ENCODE peak calls at places on chromosomes 5 and 9, in eight cellular contexts. F, Q, R, L, X, E, A and W are unnamed samples.

GRCh38 chr5:104247260-104247659 is 684.7 kb upstream of the NUDT12 start:
- DNase-seq in F (no peak), Q (peak; percentile 92), R (peak; percentile 6), L (no peak), X (no peak), E (no peak), A (no peak), W (no peak)

GRCh38 chr5:139473105-139473504 is 2.3 kb downstream of the SMIM33 start:
- DNase-seq in F (no peak), Q (no peak), R (no peak), L (no peak), X (peak; percentile 63), E (no peak), A (no peak), W (no peak)

GRCh38 chr9:10339152-10339551 is 273.6 kb downstream of the PTPRD start:
- DNase-seq in F (no peak), Q (no peak), R (no peak), L (no peak), X (no peak), E (no peak), A (no peak), W (no peak)

GRCh38 chr9:99556998-99557397 is 264.7 kb upstream of the NR4A3 start:
- DNase-seq in F (no peak), Q (no peak), R (no peak), L (no peak), X (no peak), E (no peak), A (no peak), W (no peak)

GRCh38 chr9:127574089-127574921 is 37.8 kb upstream of the STXBP1 start:
- DNase-seq in F (no peak), Q (no peak), R (peak; percentile 79), L (peak; percentile 99), X (peak; percentile 42), E (no peak), A (no peak), W (peak; percentile 27)

GRCh38 chr5:149611327-149611726 is 30.0 kb downstream of the ARHGEF37 start:
- DNase-seq in F (peak; percentile 47), Q (peak; percentile 7), R (no peak), L (no peak), X (no peak), E (no peak), A (peak; percentile 26), W (no peak)

GRCh38 chr5:122702524-122702875 is 72.4 kb upstream of the SNX2 start:
- DNase-seq in F (no peak), Q (no peak), R (no peak), L (no peak), X (no peak), E (no peak), A (no peak), W (no peak)

GRCh38 chr5:180169246-180170110 is 39.5 kb downstream of the RASGEF1C start:
- DNase-seq in F (no peak), Q (no peak), R (no peak), L (no peak), X (no peak), E (no peak), A (no peak), W (peak; percentile 54)

GRCh38 chr9:85610074-85610855 is 131.5 kb downstream of the AGTPBP1 start:
- DNase-seq in F (peak; percentile 69), Q (peak; percentile 80), R (peak; percentile 31), L (peak; percentile 78), X (peak; percentile 85), E (peak; percentile 35), A (peak; percentile 68), W (peak; percentile 64)

GRCh38 chr5:157961828-157962390 is 103.0 kb upstream of the CLINT1 start:
- DNase-seq in F (no peak), Q (no peak), R (no peak), L (peak; percentile 59), X (peak; percentile 19), E (no peak), A (no peak), W (no peak)

GRCh38 chr9:36905101-36906066 is 128.7 kb downstream of the PAX5 start:
- DNase-seq in F (peak; percentile 60), Q (no peak), R (no peak), L (peak; percentile 8), X (no peak), E (no peak), A (no peak), W (no peak)

GRCh38 chr9:124290743-124291554 is 33.2 kb downstream of the NEK6 start:
- DNase-seq in F (no peak), Q (no peak), R (no peak), L (no peak), X (peak; percentile 45), E (no peak), A (no peak), W (no peak)

GRCh38 chr5:67262202-67262601 is 65.6 kb upstream of the CD180 start:
- DNase-seq in F (no peak), Q (no peak), R (no peak), L (no peak), X (no peak), E (no peak), A (no peak), W (no peak)

GRCh38 chr5:178786859-178787499 is 56.5 kb upstream of the ZNF354A start:
- DNase-seq in F (peak; percentile 17), Q (no peak), R (peak; percentile 58), L (no peak), X (no peak), E (peak; percentile 83), A (no peak), W (no peak)

GRCh38 chr5:139147743-139148079 is 50.5 kb downstream of the SIL1 start:
- DNase-seq in F (no peak), Q (no peak), R (no peak), L (peak; percentile 38), X (peak; percentile 37), E (no peak), A (no peak), W (peak; percentile 52)

GRCh38 chr5:54547711-54548250 is 30.2 kb downstream of the SNX18 start:
- DNase-seq in F (no peak), Q (no peak), R (no peak), L (no peak), X (no peak), E (no peak), A (no peak), W (peak; percentile 37)

GRCh38 chr5:142726188-142726731 is 40.4 kb upstream of the FGF1 start:
- DNase-seq in F (no peak), Q (peak; percentile 63), R (no peak), L (no peak), X (peak; percentile 83), E (no peak), A (peak; percentile 77), W (no peak)

GRCh38 chr9:96202971-96203780 is 98.8 kb downstream of the HSD17B3 start:
- DNase-seq in F (no peak), Q (no peak), R (no peak), L (no peak), X (no peak), E (no peak), A (no peak), W (no peak)

GRCh38 chr5:116778015-116778414 is 203.4 kb upstream of the SEMA6A start:
- DNase-seq in F (no peak), Q (no peak), R (no peak), L (no peak), X (no peak), E (no peak), A (no peak), W (no peak)

GRCh38 chr5:155729684-155730059 is 597.3 kb upstream of the SGCD start:
- DNase-seq in F (no peak), Q (no peak), R (no peak), L (peak; percentile 25), X (no peak), E (no peak), A (no peak), W (peak; percentile 38)

GRCh38 chr5:73171495-73171894 is 1.5 kb upstream of the TMEM174 start:
- DNase-seq in F (no peak), Q (no peak), R (no peak), L (no peak), X (no peak), E (no peak), A (no peak), W (no peak)

GRCh38 chr9:101029300-101030021 is 934 bp downstream of the PLPPR1 start:
- DNase-seq in F (peak; percentile 8), Q (no peak), R (no peak), L (no peak), X (peak; percentile 2), E (no peak), A (no peak), W (peak; percentile 58)

GRCh38 chr5:128681764-128682664 is 144.0 kb upstream of the FBN2 start:
- DNase-seq in F (no peak), Q (no peak), R (peak; percentile 76), L (no peak), X (no peak), E (no peak), A (no peak), W (no peak)

GRCh38 chr9:108663381-108663876 is 192.4 kb downstream of the ACTL7B start:
- DNase-seq in F (no peak), Q (no peak), R (no peak), L (no peak), X (no peak), E (no peak), A (no peak), W (no peak)

GRCh38 chr9:93452710-93453046 is 703 bp downstream of the FAM120AOS start:
- DNase-seq in F (no peak), Q (peak; percentile 69), R (no peak), L (peak; percentile 45), X (no peak), E (no peak), A (no peak), W (no peak)

GRCh38 chr5:59608745-59609144 is 284.8 kb downstream of the PDE4D start:
- DNase-seq in F (no peak), Q (peak; percentile 75), R (no peak), L (no peak), X (peak; percentile 40), E (no peak), A (no peak), W (no peak)

GRCh38 chr9:109816490-109816889 is 36.5 kb downstream of the PALM2AKAP2 start:
- DNase-seq in F (no peak), Q (no peak), R (peak; percentile 21), L (no peak), X (peak; percentile 56), E (peak; percentile 98), A (peak; percentile 99), W (no peak)

GRCh38 chr5:173391031-173391430 is 62.8 kb upstream of the STC2 start:
- DNase-seq in F (no peak), Q (no peak), R (no peak), L (no peak), X (no peak), E (no peak), A (no peak), W (no peak)

GRCh38 chr9:78196258-78196657 is 39.6 kb upstream of the CEP78 start:
- DNase-seq in F (no peak), Q (no peak), R (no peak), L (no peak), X (no peak), E (no peak), A (no peak), W (no peak)

GRCh38 chr5:3836528-3836927 is 240.9 kb downstream of the IRX1 start:
- DNase-seq in F (no peak), Q (no peak), R (no peak), L (no peak), X (no peak), E (no peak), A (no peak), W (no peak)

GRCh38 chr5:175493726-175494125 is 15.4 kb downstream of the SFXN1 start:
- DNase-seq in F (no peak), Q (no peak), R (no peak), L (no peak), X (no peak), E (no peak), A (no peak), W (no peak)

GRCh38 chr5:177370488-177371119 is 12.9 kb downstream of the RGS14 start:
- DNase-seq in F (peak; percentile 96), Q (no peak), R (peak; percentile 78), L (peak; percentile 42), X (peak; percentile 93), E (peak; percentile 65), A (peak; percentile 50), W (no peak)

GRCh38 chr9:73805853-73806458 is 654.3 kb downstream of the ANXA1 start:
- DNase-seq in F (no peak), Q (peak; percentile 54), R (no peak), L (no peak), X (no peak), E (no peak), A (no peak), W (no peak)

GRCh38 chr9:137582286-137582860 is 3.6 kb upstream of the DPH7 start:
- DNase-seq in F (peak; percentile 67), Q (peak; percentile 23), R (no peak), L (no peak), X (peak; percentile 46), E (no peak), A (no peak), W (peak; percentile 68)